ENCODE peak calls at places on chromosomes 4 and X, in four cellular contexts. M is Caki2, V is left kidney, A is anterior cingulate cortex. F is an unnamed sample.

GRCh38 chr4:38704755-38705154 is 40.8 kb downstream of the KLF3 start:
- DNase-seq in M (no peak), V (no peak), A (no peak), F (no peak)

GRCh38 chrX:111168314-111168713 is 72.3 kb downstream of the PAK3 start:
- DNase-seq in M (no peak), V (peak; percentile 69), A (peak; percentile 0), F (peak; percentile 43)

GRCh38 chr4:144583658-144584057 is 62.3 kb upstream of the HHIP start:
- DNase-seq in M (peak; percentile 43), V (no peak), A (no peak), F (no peak)

GRCh38 chr4:56550642-56551041 is 45.1 kb downstream of the ARL9 start:
- DNase-seq in M (no peak), V (no peak), A (no peak), F (no peak)

GRCh38 chr4:57037982-57038604 is 59.4 kb downstream of the POLR2B start:
- DNase-seq in M (no peak), V (peak; percentile 86), A (peak; percentile 35), F (peak; percentile 89)

GRCh38 chrX:20527458-20528099 is 260.9 kb upstream of the RPS6KA3 start:
- DNase-seq in M (peak; percentile 22), V (peak; percentile 30), A (no peak), F (peak; percentile 39)

GRCh38 chr4:180913750-180914149 is 1329.5 kb upstream of the TENM3 start:
- DNase-seq in M (peak; percentile 85), V (peak; percentile 31), A (no peak), F (no peak)

GRCh38 chr4:38669233-38669632 is 5.2 kb downstream of the KLF3 start:
- DNase-seq in M (no peak), V (no peak), A (no peak), F (no peak)

GRCh38 chr4:78032446-78032845 is 24.7 kb upstream of the FRAS1 start:
- DNase-seq in M (no peak), V (peak; percentile 21), A (no peak), F (peak; percentile 55)

GRCh38 chr4:88447339-88447738 is 9.6 kb upstream of the HERC5 start:
- DNase-seq in M (no peak), V (no peak), A (no peak), F (no peak)

GRCh38 chr4:113822555-113823290 is 61.2 kb upstream of the CAMK2D start:
- DNase-seq in M (no peak), V (peak; percentile 60), A (no peak), F (no peak)

GRCh38 chr4:185839770-185840169 is 27.8 kb upstream of the SORBS2 start:
- DNase-seq in M (no peak), V (peak; percentile 43), A (no peak), F (peak; percentile 33)